ENCODE peak calls at places on chromosomes 6 and 20, in four cellular contexts. H is CD4-positive, alpha-beta T cell; J is GM23248; K is cardiac muscle cell. M is an unnamed sample.

GRCh38 chr6:22785036-22785435 is 215.7 kb downstream of the HDGFL1 start:
- DNase-seq in K (peak), H (no peak), J (no peak), M (no peak)

GRCh38 chr6:159170999-159171712 is 2.0 kb downstream of the FNDC1 start:
- DNase-seq in K (peak), J (peak), H (no peak), M (no peak)

GRCh38 chr6:107585815-107586435 is 96.0 kb downstream of the SOBP start:
- DNase-seq in J (no peak), H (no peak), K (peak), M (no peak)

GRCh38 chr6:149203509-149203908 is 114.0 kb upstream of the TAB2 start:
- DNase-seq in J (no peak), K (no peak), H (no peak), M (no peak)

GRCh38 chr20:1391640-1392442 is 1.0 kb downstream of the FKBP1A start:
- DNase-seq in H (no peak), J (peak), K (peak), M (no peak)

GRCh38 chr20:39538317-39538716 is 576.2 kb downstream of the DHX35 start:
- DNase-seq in H (no peak), J (no peak), K (no peak), M (no peak)

GRCh38 chr20:846894-847278 is 13.4 kb downstream of the FAM110A start:
- DNase-seq in K (no peak), J (no peak), H (peak), M (no peak)

GRCh38 chr6:82906951-82907350 is 158.7 kb downstream of the UBE3D start:
- DNase-seq in J (peak), H (no peak), K (no peak), M (no peak)

GRCh38 chr6:30544666-30545272 is 11.5 kb downstream of the GNL1 start:
- DNase-seq in K (peak), H (no peak), J (peak), M (no peak)

GRCh38 chr6:145087034-145087433 is 648.3 kb downstream of the EPM2A start:
- DNase-seq in K (no peak), H (no peak), J (peak), M (no peak)

GRCh38 chr20:31560094-31560899 is 44.8 kb upstream of the ID1 start:
- DNase-seq in K (peak), H (peak), J (peak), M (no peak)

GRCh38 chr6:96520039-96520850 is 1.4 kb upstream of the UFL1 start:
- DNase-seq in J (peak), H (no peak), K (no peak), M (no peak)

GRCh38 chr6:53043626-53044025 is 21.6 kb upstream of the FBXO9 start:
- DNase-seq in H (no peak), J (peak), K (no peak), M (no peak)

GRCh38 chr6:153980176-153980575 is 58.9 kb upstream of the OPRM1 start:
- DNase-seq in H (no peak), J (peak), K (no peak), M (no peak)

GRCh38 chr6:157461000-157461915 is 80.3 kb downstream of the ZDHHC14 start:
- DNase-seq in H (no peak), K (no peak), J (no peak), M (no peak)

GRCh38 chr20:15654208-15654649 is 919.0 kb downstream of the KIF16B start:
- DNase-seq in H (no peak), K (peak), J (peak), M (peak)

GRCh38 chr20:37521091-37521771 is at the start of gene NNAT:
- DNase-seq in H (no peak), J (no peak), K (no peak), M (peak)

GRCh38 chr6:87180105-87180504 is 24.7 kb downstream of the ZNF292 start:
- DNase-seq in K (no peak), J (no peak), H (no peak), M (no peak)

GRCh38 chr20:9241232-9241692 is 172.4 kb downstream of the PLCB4 start:
- DNase-seq in H (no peak), J (peak), K (no peak), M (no peak)

GRCh38 chr6:4017847-4018193 is 61.1 kb downstream of the FAM217A start:
- DNase-seq in J (peak), K (peak), H (no peak), M (no peak)

GRCh38 chr6:39882567-39882953 is 51.7 kb downstream of the MOCS1 start:
- DNase-seq in J (peak), K (no peak), H (no peak), M (no peak)

GRCh38 chr6:39083111-39083702 is 31.8 kb downstream of the SAYSD1 start:
- DNase-seq in K (no peak), J (no peak), H (no peak), M (no peak)

GRCh38 chr6:166169549-166170421 is 2.1 kb upstream of the TBXT start:
- DNase-seq in K (no peak), J (no peak), H (no peak), M (no peak)

GRCh38 chr6:83867527-83868161 is 8.2 kb downstream of the CYB5R4 start:
- DNase-seq in H (no peak), K (no peak), J (peak), M (peak)

GRCh38 chr6:44237813-44238433 is 9.0 kb upstream of the HSP90AB1 start:
- DNase-seq in J (peak), H (peak), K (peak), M (peak)

GRCh38 chr20:12207875-12208274 is 290.2 kb downstream of the BTBD3 start:
- DNase-seq in J (peak), K (peak), H (no peak), M (no peak)

GRCh38 chr20:8305449-8305978 is 173.4 kb downstream of the PLCB1 start:
- DNase-seq in H (peak), J (peak), K (peak), M (no peak)

GRCh38 chr20:47927944-47928343 is 142.7 kb upstream of the SULF2 start:
- DNase-seq in H (no peak), J (no peak), K (no peak), M (no peak)

GRCh38 chr6:145228962-145229582 is 506.2 kb downstream of the EPM2A start:
- DNase-seq in J (no peak), K (no peak), H (no peak), M (no peak)

GRCh38 chr20:37615507-37616425 is 78.1 kb upstream of the CTNNBL1 start:
- DNase-seq in H (peak), J (peak), K (peak), M (no peak)

GRCh38 chr20:6122111-6122872 is 538 bp downstream of the FERMT1 start:
- DNase-seq in J (peak), K (peak), H (no peak), M (no peak)

GRCh38 chr6:32932132-32932868 is 8.5 kb downstream of the HLA-DMB start:
- DNase-seq in J (peak), K (no peak), H (no peak), M (no peak)

GRCh38 chr6:140779341-140779740 is 1353.4 kb upstream of the GJE1 start:
- DNase-seq in K (no peak), J (peak), H (no peak), M (no peak)

GRCh38 chr20:51287628-51288413 is 254.7 kb downstream of the NFATC2 start:
- DNase-seq in H (no peak), J (no peak), K (peak), M (no peak)

GRCh38 chr6:134925800-134926199 is 24.1 kb downstream of the ALDH8A1 start:
- DNase-seq in H (no peak), J (peak), K (no peak), M (no peak)

GRCh38 chr20:50113420-50114224 is 672 bp upstream of the UBE2V1 start:
- DNase-seq in K (no peak), H (no peak), J (peak), M (no peak)

GRCh38 chr20:50115041-50115512 is 2.1 kb upstream of the UBE2V1 start:
- DNase-seq in K (no peak), J (no peak), H (no peak), M (no peak)

GRCh38 chr20:50111829-50112495 is 988 bp downstream of the UBE2V1 start:
- DNase-seq in K (no peak), J (peak), H (no peak), M (no peak)

GRCh38 chr20:50111120-50111828 is 1.7 kb downstream of the UBE2V1 start:
- DNase-seq in H (no peak), J (peak), K (no peak), M (no peak)

GRCh38 chr20:50112512-50113419 is at the start of gene UBE2V1:
- DNase-seq in K (peak), H (peak), J (peak), M (peak)
- H3K27ac ChIP-seq in K (peak), H (peak), J (peak), M (peak)

DNA sequence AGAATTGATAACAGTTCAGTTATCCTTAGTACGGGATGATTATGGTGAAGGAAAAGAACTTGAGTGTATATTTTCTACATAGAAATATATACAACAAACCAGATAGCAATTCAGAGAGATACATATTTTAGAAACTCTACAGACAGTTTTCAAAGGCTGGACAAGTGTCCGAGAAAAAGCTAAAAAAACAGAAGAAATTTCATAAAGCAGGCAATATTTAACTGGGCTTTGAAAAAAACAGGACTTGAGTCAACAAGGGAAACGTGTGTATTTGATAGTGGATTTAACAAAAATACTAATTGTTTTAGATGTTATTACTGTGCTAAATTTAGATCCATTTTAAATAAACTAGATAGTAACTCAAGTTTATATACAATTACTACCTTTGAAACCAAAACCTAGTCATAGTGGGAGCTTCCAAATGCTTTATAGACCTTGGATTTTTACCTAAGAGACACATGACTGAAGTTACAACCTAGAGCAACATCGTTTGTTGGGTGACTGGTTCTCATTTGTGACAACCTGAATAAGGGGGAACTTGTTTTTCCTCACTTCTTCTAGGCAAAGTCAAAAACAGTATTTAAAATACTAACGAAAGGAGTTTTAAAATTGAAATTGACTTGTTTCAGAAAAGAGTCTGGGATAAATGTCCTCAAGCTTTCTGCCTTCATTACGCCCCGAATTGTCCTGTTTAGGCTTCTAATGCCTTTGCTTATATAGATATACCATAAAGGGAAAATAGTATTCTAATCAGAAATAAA is 116.7 kb upstream of the PRSS16 start:
- DNase-seq in J (peak), K (no peak), H (no peak), M (no peak)
- H3K27ac ChIP-seq in J (peak), K (peak), H (peak), M (no peak)

GRCh38 chr6:56688521-56688920 is 45.8 kb upstream of the DST start:
- DNase-seq in H (no peak), K (no peak), J (peak), M (no peak)
- H3K27ac ChIP-seq in H (no peak), K (no peak), J (peak), M (no peak)

DNA sequence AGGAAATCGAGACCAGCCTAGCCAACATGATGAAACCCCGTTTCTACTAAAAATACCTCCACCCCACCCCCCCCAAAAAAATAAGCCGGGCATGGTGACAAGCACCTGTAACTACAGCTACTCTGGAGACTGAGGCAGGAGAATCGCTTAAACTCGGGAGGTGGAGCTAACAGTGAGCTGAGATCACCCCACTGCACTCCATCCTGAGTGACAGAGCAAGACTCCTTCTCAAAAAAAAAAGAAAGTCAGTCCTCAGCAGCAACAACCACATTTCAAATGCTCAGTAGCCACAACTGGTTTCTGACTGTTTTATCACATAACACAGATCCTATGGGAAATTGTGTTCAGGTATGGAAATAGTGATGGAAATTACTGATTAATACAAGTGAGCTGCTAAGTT is 135.4 kb downstream of the HFE start:
- DNase-seq in K (no peak), H (no peak), J (no peak), M (no peak)
- H3K27ac ChIP-seq in K (peak), H (no peak), J (no peak), M (no peak)

GRCh38 chr6:16236648-16237199 is 1.7 kb upstream of the GMPR start:
- DNase-seq in J (peak), H (no peak), K (no peak), M (no peak)

GRCh38 chr6:16236009-16236501 is 2.3 kb upstream of the GMPR start:
- DNase-seq in K (no peak), H (no peak), J (peak), M (no peak)

GRCh38 chr6:16238057-16238657 is at the start of gene GMPR:
- DNase-seq in J (peak), K (peak), H (peak), M (peak)

GRCh38 chr6:16238658-16239089 is 287 bp downstream of the GMPR start:
- DNase-seq in K (no peak), J (no peak), H (no peak), M (no peak)

DNA sequence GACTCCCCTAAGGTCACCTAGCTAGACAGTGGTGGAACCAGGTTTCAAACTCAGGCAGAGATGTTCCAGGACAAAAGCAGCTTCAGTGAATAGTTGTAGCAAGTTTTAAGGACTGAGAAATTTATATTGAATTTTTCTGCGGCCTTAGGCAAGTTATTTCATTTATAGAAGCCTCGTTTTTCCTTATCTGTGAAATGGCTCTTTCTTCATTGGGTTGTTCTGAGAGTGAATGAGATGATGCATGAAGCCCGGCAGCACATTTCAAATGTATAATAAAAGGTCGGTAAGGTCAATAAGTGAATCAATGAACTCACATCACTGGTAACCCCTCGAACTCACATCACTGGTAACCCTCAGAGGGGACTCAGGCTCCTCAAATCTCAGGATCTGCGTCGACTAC is 1.1 kb upstream of the GMPR start:
- DNase-seq in K (no peak), H (no peak), J (no peak), M (no peak)
- H3K27ac ChIP-seq in K (no peak), H (no peak), J (no peak), M (no peak)

DNA sequence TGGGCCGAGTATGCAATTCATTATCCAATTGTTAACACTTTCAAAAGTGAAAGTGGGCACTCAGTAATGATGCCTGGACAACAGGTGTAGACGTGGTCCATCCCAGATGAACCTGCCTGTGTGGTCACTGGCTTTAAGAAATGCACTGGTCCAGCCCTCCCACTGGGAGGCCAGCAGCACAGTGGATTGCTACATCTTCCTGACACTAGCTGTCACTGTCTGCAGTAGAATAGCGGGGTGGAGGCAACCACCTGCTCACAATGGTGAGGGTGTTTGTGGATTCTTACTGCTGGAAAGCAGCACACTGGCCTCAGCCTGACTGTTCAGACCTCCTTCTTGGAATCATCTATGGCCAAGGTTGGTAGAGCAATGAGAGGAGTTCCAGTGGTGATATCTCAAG is 228.2 kb upstream of the PLN start:
- DNase-seq in J (no peak), H (no peak), K (no peak), M (no peak)
- H3K27ac ChIP-seq in J (no peak), H (no peak), K (no peak), M (no peak)

M was measured in caudate nucleus.